ENCODE peak calls at places on chromosome 12, in four cellular contexts. F, U, E and V are unnamed samples.

GRCh38 chr12:42486407-42486806 is 103.1 kb downstream of the PRICKLE1 start:
- DNase-seq in F (no peak), E (no peak), U (no peak), V (no peak)

GRCh38 chr12:131774576-131774975 is 53.6 kb upstream of the MMP17 start:
- DNase-seq in U (no peak), E (no peak), F (no peak), V (no peak)

GRCh38 chr12:20653871-20654270 is 41.3 kb upstream of the SLCO1C1 start:
- DNase-seq in E (no peak), F (peak; percentile 41), U (no peak), V (no peak)

GRCh38 chr12:45312012-45312411 is 96.1 kb downstream of the ANO6 start:
- DNase-seq in E (no peak), U (no peak), F (no peak), V (no peak)

GRCh38 chr12:88342434-88342833 is 200.3 kb downstream of the TMTC3 start:
- DNase-seq in E (no peak), F (no peak), U (no peak), V (no peak)

GRCh38 chr12:110279561-110279960 is 1.5 kb upstream of the ATP2A2 start:
- DNase-seq in F (no peak), E (no peak), U (no peak), V (no peak)

GRCh38 chr12:107983871-107984480 is 145.1 kb upstream of the WSCD2 start:
- DNase-seq in F (peak; percentile 36), E (no peak), U (no peak), V (no peak)

GRCh38 chr12:1199700-1200099 is 208.7 kb downstream of the ERC1 start:
- DNase-seq in U (no peak), F (peak; percentile 15), E (no peak), V (no peak)

GRCh38 chr12:113471619-113472171 is at the start of gene LHX5:
- DNase-seq in E (no peak), F (peak; percentile 47), U (peak; percentile 78), V (no peak)

GRCh38 chr12:114986849-114987248 is 302.9 kb upstream of the TBX3 start:
- DNase-seq in F (no peak), E (no peak), U (no peak), V (no peak)

GRCh38 chr12:5027436-5027835 is 16.2 kb upstream of the KCNA5 start:
- DNase-seq in U (no peak), E (no peak), F (no peak), V (no peak)

GRCh38 chr12:67039995-67040860 is 228.9 kb upstream of the CAND1 start:
- DNase-seq in F (no peak), U (no peak), E (no peak), V (no peak)

GRCh38 chr12:89756638-89757321 is 48.1 kb upstream of the ATP2B1 start:
- DNase-seq in F (peak; percentile 100), U (no peak), E (peak; percentile 89), V (peak; percentile 55)

GRCh38 chr12:85280138-85280983 is at the start of gene ALX1:
- DNase-seq in U (peak; percentile 94), F (peak; percentile 50), E (no peak), V (no peak)

GRCh38 chr12:129753596-129753995 is 150.2 kb downstream of the TMEM132D start:
- DNase-seq in F (no peak), U (no peak), E (no peak), V (no peak)

GRCh38 chr12:111443086-111443485 is 37.4 kb downstream of the SH2B3 start:
- DNase-seq in F (no peak), U (peak; percentile 34), E (no peak), V (no peak)

GRCh38 chr12:14920475-14921126 is 17.7 kb downstream of the ERP27 start:
- DNase-seq in E (no peak), U (no peak), F (no peak), V (no peak)

GRCh38 chr12:55757701-55758100 is 14.8 kb downstream of the GDF11 start:
- DNase-seq in U (no peak), F (no peak), E (no peak), V (no peak)

GRCh38 chr12:43291516-43291915 is 260.5 kb downstream of the ADAMTS20 start:
- DNase-seq in E (no peak), U (no peak), F (peak; percentile 79), V (no peak)

GRCh38 chr12:119594772-119595445 is 1.3 kb downstream of the TMEM233 start:
- DNase-seq in E (no peak), F (peak; percentile 6), U (peak; percentile 62), V (peak; percentile 20)

GRCh38 chr12:85725991-85726390 is 110.2 kb downstream of the RASSF9 start:
- DNase-seq in U (no peak), E (no peak), F (peak; percentile 35), V (no peak)

DNA sequence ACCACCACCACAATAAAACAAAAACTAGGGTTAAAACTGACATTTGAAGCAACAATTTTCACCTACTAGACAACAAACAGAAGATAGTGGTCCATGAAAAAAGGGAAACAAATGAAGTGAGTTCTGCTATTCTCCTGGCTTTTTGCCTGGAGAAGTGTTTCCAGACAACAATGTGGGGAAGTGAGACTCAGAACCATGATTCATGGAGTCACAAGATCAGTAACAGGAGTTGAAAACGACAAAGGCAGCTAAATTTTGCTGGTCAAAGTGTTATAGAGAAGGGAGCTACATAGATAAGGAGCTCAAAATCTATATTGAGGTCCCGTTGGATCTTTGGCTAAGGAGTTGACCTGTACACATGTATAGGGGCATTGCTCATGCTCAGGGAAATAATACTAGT is 475.3 kb downstream of the TRHDE start:
- DNase-seq in U (no peak), F (no peak), E (no peak), V (no peak)
- H3K9me3 ChIP-seq in U (no peaks in the 10 kb centered on the region), F (no peaks in the 10 kb centered on the region), E (no peaks in the 10 kb centered on the region), V (peaks cover 10% of the 10 kb centered on the region)

DNA sequence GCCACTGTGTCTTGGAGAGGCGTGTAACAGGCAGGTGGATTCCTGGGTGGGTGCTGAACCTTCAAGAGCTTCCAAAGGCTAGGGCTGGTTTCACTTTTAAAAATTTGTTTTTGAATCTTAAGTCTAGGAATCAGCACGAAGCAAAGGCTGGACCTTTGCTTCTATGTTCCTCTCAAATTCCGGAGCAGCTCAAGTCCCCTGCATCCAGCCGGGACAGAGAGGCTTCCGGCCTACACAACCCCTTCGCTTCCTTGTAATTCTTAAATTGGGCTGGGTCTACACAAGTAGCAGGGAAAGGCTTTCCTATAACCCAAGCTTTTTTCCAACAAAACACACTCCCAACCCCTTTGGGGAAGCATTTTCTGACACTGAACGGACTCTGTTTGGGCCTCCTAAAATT is 8.3 kb downstream of the HOXC12 start:
- DNase-seq in E (no peak), F (no peak), U (no peak), V (no peak)
- H3K4me2 ChIP-seq in E (no peak overlapping the region), F (no peak overlapping the region), U (no peak overlapping the region), V (no peak overlapping the region)

GRCh38 chr12:34349673-34349961 is 327.3 kb downstream of the ALG10 start:
- DNase-seq in E (no peak), U (no peak), F (no peak), V (no peak)
- H3K9me3 ChIP-seq in E (no peaks in the 10 kb centered on the region), U (peaks cover 6% of the 10 kb centered on the region), F (no peaks in the 10 kb centered on the region), V (peaks cover 2% of the 10 kb centered on the region)

DNA sequence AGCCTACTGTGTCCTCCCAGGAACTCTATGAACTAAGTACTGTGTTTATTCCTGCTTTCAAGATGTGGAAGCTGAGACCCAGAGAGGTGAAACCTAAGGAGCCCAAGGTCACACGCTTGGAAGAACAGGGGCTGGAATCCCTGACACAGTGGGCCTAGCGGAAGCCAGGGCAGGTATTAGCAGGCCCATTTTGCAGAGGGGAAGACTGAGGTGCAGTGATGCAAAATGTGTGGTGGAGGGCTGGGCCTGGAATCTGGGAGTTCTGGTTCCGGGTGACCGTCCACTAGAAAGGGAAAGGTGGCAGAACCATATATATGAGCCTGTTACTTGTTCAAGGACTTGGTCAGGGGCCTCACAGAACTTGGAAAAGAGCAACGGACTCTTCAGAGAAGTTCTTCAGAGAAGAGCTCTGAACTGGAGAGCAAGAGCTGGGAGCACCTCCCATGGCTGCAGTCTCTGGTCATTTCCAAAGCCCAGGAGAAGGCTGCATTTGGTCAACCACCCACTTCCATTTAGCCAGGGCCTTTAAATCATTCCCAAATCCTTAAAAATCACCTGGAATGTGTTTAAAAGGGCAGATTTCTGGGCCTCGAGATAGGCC is 119.5 kb downstream of the CHST11 start:
- DNase-seq in F (no peak), U (no peak), E (no peak), V (no peak)
- H3K4me2 ChIP-seq in F (no peak overlapping the region), U (no peak overlapping the region), E (no peak overlapping the region), V (no peak overlapping the region)